ENCODE peak calls at places on chromosome 10, in four cellular contexts. T, F, K and V are unnamed samples.

GRCh38 chr10:117424789-117425649 is 49.8 kb upstream of the PDZD8 start:
- DNase-seq in T (no peak), K (no peak), F (no peak), V (no peak)

GRCh38 chr10:131087464-131088215 is 223.9 kb downstream of the TCERG1L start:
- DNase-seq in F (no peak), K (no peak), T (no peak), V (no peak)

GRCh38 chr10:48626986-48627731 is 22.3 kb upstream of the ARHGAP22 start:
- DNase-seq in F (no peak), K (no peak), T (no peak), V (no peak)

GRCh38 chr10:31051703-31052102 is 20.0 kb upstream of the ZNF438 start:
- DNase-seq in K (peak), T (no peak), F (no peak), V (no peak)

GRCh38 chr10:113666682-113667252 is 2.9 kb upstream of the NRAP start:
- DNase-seq in T (no peak), K (peak), F (no peak), V (no peak)

GRCh38 chr10:76640765-76641164 is 996.8 kb downstream of the KCNMA1 start:
- DNase-seq in T (no peak), F (no peak), K (peak), V (no peak)

GRCh38 chr10:12995425-12995861 is 6.1 kb downstream of the CCDC3 start:
- DNase-seq in F (no peak), T (no peak), K (no peak), V (no peak)

GRCh38 chr10:28668363-28669226 is 8.7 kb upstream of the BAMBI start:
- DNase-seq in F (peak), K (no peak), T (peak), V (peak)

GRCh38 chr10:46525177-46525823 is 31.2 kb downstream of the GPRIN2 start:
- DNase-seq in F (no peak), K (peak), T (peak), V (peak)

GRCh38 chr10:72796042-72796441 is 97.5 kb upstream of the OIT3 start:
- DNase-seq in K (peak), T (no peak), F (no peak), V (no peak)

GRCh38 chr10:33290286-33291052 is 44.0 kb downstream of the NRP1 start:
- DNase-seq in T (no peak), K (no peak), F (no peak), V (no peak)

GRCh38 chr10:43707755-43708154 is 59.1 kb upstream of the ZNF32 start:
- DNase-seq in K (no peak), F (peak), T (peak), V (no peak)

DNA sequence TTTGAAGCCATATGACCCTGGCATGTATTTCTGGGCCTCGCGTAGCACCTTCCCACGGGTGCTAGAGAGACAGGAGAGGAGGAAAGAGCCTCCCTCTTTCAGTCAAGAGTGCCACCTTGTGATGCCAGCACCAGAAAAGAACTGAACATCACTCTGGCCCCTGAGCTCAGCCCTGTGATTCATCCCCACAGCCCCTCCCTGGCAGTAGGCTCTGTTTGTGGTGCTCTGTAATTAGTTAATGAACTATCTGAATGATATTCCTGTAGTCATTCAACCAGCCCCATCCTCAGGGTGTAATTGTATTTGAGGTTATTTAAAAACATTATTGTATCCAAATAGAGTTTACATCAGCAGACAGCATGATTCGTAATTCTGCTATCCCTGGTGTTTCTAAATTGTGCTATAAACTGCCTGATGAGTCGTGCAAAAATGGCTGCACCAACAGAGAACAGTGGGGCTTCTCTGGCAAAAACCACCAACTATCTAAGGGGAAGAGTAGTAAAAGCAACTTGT is 23.5 kb upstream of the TIAL1 start:
- DNase-seq in T (no peak), K (peak), F (no peak), V (no peak)
- TF ChIP-seq CTCF in T (no peak), K (no peak), F (no peak), V (no peak)

DNA sequence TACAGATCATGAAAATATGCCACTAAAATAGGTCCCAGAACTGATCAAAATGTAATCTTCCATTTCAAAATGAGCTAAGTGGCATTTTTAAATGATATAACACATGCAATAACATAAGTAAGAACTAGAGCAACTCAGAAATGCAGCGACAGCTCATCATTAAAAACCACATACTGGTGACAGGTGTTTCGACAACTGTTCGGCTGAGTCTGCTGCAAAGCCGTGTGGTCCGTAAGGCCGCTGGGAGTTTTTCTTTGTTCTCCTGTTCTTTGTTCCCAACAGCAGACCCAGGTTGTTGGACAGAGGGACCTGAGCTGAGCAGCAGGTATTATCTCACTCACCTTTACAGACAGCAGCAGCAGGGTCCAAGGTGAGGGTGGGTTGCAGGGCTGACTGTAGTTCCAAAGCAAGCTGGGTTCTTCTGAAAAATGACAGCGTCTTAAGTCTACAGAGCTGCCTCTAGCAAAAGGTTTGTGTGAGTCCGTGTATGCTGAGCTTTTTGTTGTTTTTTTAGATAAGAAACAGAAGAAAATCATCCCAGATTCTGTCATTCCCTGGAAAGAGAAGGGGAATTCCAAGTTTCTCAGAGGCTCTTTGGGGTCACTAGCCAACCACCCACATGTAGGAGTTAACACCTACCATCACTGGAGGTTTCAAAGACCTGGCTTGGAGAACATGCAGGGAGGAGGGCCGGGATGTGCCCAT is 45.4 kb upstream of the MACROH2A2 start:
- DNase-seq in F (no peak), T (no peak), K (peak), V (no peak)
- H3K27ac ChIP-seq in F (no peak), T (no peak), K (no peak), V (no peak)

DNA sequence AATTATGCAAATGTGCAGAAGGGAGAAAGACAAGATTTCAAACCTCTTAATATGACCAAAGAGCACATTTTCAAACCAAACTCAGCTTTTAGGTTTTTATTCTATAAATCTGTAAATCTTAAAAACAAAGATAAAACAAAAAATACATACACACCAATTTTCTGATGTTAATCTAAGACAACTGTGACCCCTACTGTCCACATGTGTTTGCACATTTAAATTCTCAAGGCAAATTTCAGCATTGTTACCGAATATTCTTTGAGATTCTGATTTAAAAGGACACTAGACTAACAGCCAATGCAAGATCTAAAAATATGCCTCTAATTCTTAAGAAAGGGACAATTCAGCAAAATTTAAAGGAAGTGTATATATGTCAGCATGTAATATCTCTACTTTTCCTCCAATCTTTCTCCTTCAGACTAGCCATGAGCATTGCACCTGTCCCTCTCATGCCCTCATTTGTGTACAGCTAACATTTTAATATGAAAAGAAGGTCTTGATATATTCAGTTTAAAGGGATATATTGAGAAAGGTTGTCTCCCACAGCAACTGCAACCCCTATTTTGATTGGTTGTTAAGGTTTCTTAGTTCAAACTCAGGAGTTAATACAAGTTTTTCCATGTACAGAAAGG is 417.9 kb downstream of the IPMK start:
- DNase-seq in F (no peak), T (no peak), K (peak), V (no peak)
- TF ChIP-seq CTCF in F (peak), T (no peak), K (peak), V (peak)

GRCh38 chr10:17026686-17027485 is 102.7 kb downstream of the CUBN start:
- DNase-seq in F (no peak), K (peak), T (no peak), V (no peak)

GRCh38 chr10:17022898-17023297 is 106.7 kb downstream of the CUBN start:
- DNase-seq in F (no peak), K (no peak), T (no peak), V (no peak)

GRCh38 chr10:17023386-17024298 is 106.0 kb downstream of the CUBN start:
- DNase-seq in K (peak), F (no peak), T (no peak), V (no peak)

GRCh38 chr10:17024461-17024860 is 105.2 kb downstream of the CUBN start:
- DNase-seq in K (no peak), F (no peak), T (no peak), V (no peak)

GRCh38 chr10:17025444-17026295 is 103.9 kb downstream of the CUBN start:
- DNase-seq in T (no peak), K (peak), F (no peak), V (no peak)
- H3K27ac ChIP-seq in T (no peak), K (peak), F (peak), V (peak)

GRCh38 chr10:103396067-103396788 is at the start of the genes ATP5MK and PDCD11:
- DNase-seq in K (peak), T (peak), F (peak), V (peak)
- TF ChIP-seq CTCF in K (peak), T (no peak), F (peak), V (no peak)

DNA sequence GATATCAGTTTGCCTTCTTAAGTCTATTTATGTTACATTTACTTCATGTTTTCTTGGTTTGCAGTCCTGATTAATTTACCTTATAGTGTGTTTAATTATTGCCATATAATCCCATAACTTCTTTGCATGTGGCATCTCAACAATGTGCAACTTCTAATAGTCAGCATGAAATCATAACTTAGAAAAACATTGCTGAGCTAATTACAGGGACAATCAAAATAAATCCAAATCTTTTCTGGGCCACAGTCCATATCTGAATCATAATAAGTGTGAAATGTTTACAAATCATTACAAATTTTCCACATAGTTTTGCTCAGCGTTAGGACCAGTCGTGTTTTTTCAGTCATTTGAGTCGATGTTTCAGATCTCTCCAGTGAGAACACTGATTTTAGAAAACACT is 29.1 kb upstream of the CABCOCO1 start:
- DNase-seq in F (no peak), K (peak), T (no peak), V (no peak)
- H3K27ac ChIP-seq in F (no peak), K (no peak), T (no peak), V (no peak)

DNA sequence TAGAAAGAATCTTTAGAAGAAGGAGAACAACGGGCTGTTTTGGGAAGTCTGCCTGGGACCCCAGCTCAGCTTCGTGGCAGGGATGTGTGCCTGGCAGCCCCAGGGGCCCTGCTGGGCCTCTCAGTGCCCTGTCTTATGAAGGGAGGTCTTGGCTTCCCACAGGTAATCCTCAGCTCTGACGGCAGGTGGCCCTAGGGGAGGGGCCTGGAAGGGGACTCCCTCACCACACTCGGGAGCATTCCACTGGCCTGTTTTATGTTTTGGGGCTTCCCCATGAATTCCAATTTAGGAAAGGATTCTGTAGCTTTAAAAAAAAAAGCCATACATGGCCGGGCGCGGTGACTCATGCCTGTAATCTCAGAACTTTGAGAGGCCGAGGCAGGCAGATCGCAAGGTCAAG is 3.0 kb upstream of the DMBT1 start:
- DNase-seq in K (no peak), T (no peak), F (peak), V (no peak)
- TF ChIP-seq CTCF in K (no peak), T (no peak), F (no peak), V (no peak)

GRCh38 chr10:127863231-127863825 is 29.4 kb downstream of the CLRN3 start:
- DNase-seq in K (peak), T (no peak), F (no peak), V (no peak)
- H3K27ac ChIP-seq in K (no peak), T (no peak), F (no peak), V (no peak)